ENCODE peak calls at places on chromosome 15, in seven cellular contexts. N is A549, O is mucosa of descending colon, F is psoas muscle, B is body of pancreas, K is aorta, Y is sigmoid colon. W is an unnamed sample. For H3K4me1, the result is how much of the 10 kb centered on the place peaks cover.

GRCh38 chr15:83208357-83208661 is 686 bp upstream of the HDGFL3 start:
- DNase-seq in N (no peak), O (no peak), F (no peak), B (no peak), K (no peak), Y (no peak), W (no peak)

GRCh38 chr15:38904298-38904697 is 339.7 kb upstream of the RASGRP1 start:
- DNase-seq in N (no peak), O (no peak), F (no peak), B (no peak), K (no peak), Y (no peak), W (no peak)

GRCh38 chr15:67101981-67102929 is 36.9 kb downstream of the SMAD3 start:
- DNase-seq in N (no peak), O (no peak), F (no peak), B (no peak), K (no peak), Y (no peak), W (no peak)

GRCh38 chr15:39084683-39085530 is 496.0 kb upstream of the THBS1 start:
- DNase-seq in N (no peak), O (peak), F (no peak), B (peak), K (peak), Y (peak), W (no peak)

GRCh38 chr15:101489633-101490407 is at the start of gene PCSK6:
- DNase-seq in N (peak), O (no peak), F (peak), B (peak), K (no peak), Y (no peak), W (no peak)

GRCh38 chr15:68423359-68424028 is 8.5 kb downstream of the ITGA11 start:
- DNase-seq in N (no peak), O (no peak), F (no peak), B (no peak), K (no peak), Y (no peak), W (peak)

GRCh38 chr15:68833734-68834334 is 13.1 kb upstream of the ANP32A start:
- DNase-seq in N (no peak), O (no peak), F (no peak), B (no peak), K (no peak), Y (no peak), W (no peak)

GRCh38 chr15:55250951-55251350 is 38.7 kb downstream of the RAB27A start:
- DNase-seq in N (no peak), O (no peak), F (no peak), B (no peak), K (no peak), Y (no peak), W (no peak)

GRCh38 chr15:35958021-35958420 is 412.1 kb upstream of the DPH6 start:
- DNase-seq in N (no peak), O (no peak), F (no peak), B (peak), K (no peak), Y (no peak), W (no peak)

GRCh38 chr15:50911641-50912040 is 3.2 kb downstream of the AP4E1 start:
- DNase-seq in N (no peak), O (no peak), F (no peak), B (no peak), K (no peak), Y (no peak), W (no peak)

GRCh38 chr15:49154359-49154758 is 1.0 kb downstream of the COPS2 start:
- DNase-seq in N (no peak), O (no peak), F (no peak), B (no peak), K (no peak), Y (no peak), W (no peak)

GRCh38 chr15:39156166-39156565 is 424.7 kb upstream of the THBS1 start:
- DNase-seq in N (no peak), O (no peak), F (no peak), B (peak), K (no peak), Y (no peak), W (no peak)

GRCh38 chr15:94105760-94106159 is 125.6 kb upstream of the MCTP2 start:
- DNase-seq in N (no peak), O (no peak), F (no peak), B (no peak), K (no peak), Y (no peak), W (no peak)

GRCh38 chr15:52103217-52104207 is 9.1 kb downstream of the BCL2L10 start:
- DNase-seq in N (peak), O (no peak), F (no peak), B (peak), K (no peak), Y (peak), W (no peak)

GRCh38 chr15:83380682-83381081 is 66.5 kb upstream of the SH3GL3 start:
- DNase-seq in N (peak), O (no peak), F (no peak), B (peak), K (no peak), Y (no peak), W (no peak)

DNA sequence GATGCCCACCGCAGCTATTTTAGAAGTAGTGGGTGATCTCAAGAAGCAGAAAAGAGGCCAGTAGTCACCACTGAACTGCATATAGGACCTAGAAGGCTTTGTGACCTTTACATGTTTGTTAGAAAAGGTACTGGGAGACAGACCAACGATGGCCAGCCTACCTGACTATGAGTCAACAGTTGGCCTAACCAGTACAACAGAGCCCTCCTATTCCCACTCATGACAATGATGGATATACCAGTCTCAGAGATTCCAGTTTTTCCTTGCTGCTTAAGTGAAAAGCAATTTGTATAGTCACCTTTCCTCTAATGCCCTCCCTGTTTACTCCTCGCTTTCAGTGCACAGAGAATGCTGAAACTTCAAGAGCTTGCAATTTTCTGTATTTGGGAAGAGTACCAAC is 86.6 kb upstream of the PPIB start:
- DNase-seq in N (no peak), O (no peak), F (no peak), B (peak), K (no peak), Y (no peak), W (no peak)
- H3K4me1 ChIP-seq in N (half or more), O (under half), F (under half), B (under half), K (under half), Y (under half), W (under half)

GRCh38 chr15:45637552-45638033 is 2.8 kb downstream of the SQOR start:
- DNase-seq in N (peak), O (no peak), F (peak), B (peak), K (peak), Y (peak), W (no peak)
- H3K4me1 ChIP-seq in N (half or more), O (half or more), F (half or more), B (half or more), K (under half), Y (half or more), W (under half)

DNA sequence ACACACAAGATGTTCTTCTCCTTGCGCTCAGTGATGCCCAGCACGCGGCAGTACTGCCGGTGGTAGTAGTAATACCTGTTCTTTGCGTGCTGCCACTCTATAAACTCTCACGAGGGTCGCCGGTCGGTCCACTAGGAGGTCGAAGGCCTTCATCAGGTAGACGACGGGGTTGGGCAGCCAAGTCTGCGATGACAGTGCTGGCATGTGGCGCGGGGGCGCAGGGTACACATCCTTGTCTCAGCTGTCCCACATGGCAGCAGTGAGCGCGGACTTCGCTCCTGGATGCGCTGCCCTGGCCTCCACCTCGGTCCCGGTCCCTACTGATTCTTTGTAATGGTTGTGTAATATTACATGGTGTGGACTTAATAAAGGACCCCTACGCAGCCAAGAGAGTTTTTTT is 50.1 kb upstream of the CGNL1 start:
- DNase-seq in N (no peak), O (peak), F (no peak), B (no peak), K (no peak), Y (no peak), W (no peak)
- H3K4me1 ChIP-seq in N (under half), O (under half), F (under half), B (under half), K (under half), Y (under half), W (under half)

DNA sequence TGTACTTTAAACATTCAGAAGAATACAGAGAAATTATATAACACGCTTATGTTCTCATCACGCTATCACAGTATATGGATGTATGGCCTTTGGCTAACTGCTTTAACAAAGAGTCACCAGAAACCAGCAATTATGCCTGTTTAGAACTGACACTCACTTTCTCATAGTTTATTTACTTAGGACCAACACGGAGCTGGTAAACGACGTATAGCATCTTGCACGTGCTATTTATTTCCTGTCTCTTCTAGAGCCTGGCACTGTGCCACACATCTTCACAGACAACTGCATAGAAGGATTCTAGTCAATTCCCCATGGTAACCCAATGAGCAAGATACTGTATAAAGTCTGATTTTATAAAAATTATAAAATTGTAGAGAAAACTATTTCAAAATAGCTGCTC is 43.6 kb downstream of the TBC1D2B start:
- DNase-seq in N (no peak), O (no peak), F (no peak), B (peak), K (no peak), Y (no peak), W (no peak)
- H3K4me1 ChIP-seq in N (under half), O (under half), F (under half), B (under half), K (under half), Y (under half), W (under half)